ENCODE peak calls at places on chromosomes 3 and 15, in four cellular contexts. G, K, N and Q are unnamed samples.

GRCh38 chr3:10198761-10199688 is 34.3 kb downstream of the IRAK2 start:
- DNase-seq in G (peak), K (no peak), N (peak), Q (no peak)

GRCh38 chr3:126208182-126208581 is 27.8 kb upstream of the ALDH1L1 start:
- DNase-seq in G (no peak), K (no peak), N (no peak), Q (no peak)

GRCh38 chr3:98763076-98763475 is at the start of gene ST3GAL6:
- DNase-seq in G (peak), K (no peak), N (no peak), Q (no peak)

GRCh38 chr15:44490628-44491027 is 46.3 kb upstream of the EIF3J start:
- DNase-seq in G (no peak), K (no peak), N (no peak), Q (no peak)

GRCh38 chr3:37543692-37544091 is 318.0 kb upstream of the CTDSPL start:
- DNase-seq in G (no peak), K (no peak), N (peak), Q (no peak)

GRCh38 chr15:77869021-77869895 is 208.3 kb downstream of the TBC1D2B start:
- DNase-seq in G (no peak), K (peak), N (no peak), Q (no peak)

GRCh38 chr3:196454935-196455334 is 22.7 kb upstream of the UBXN7 start:
- DNase-seq in G (no peak), K (no peak), N (no peak), Q (no peak)

GRCh38 chr3:71219744-71220638 is 363.5 kb downstream of the FOXP1 start:
- DNase-seq in G (no peak), K (no peak), N (no peak), Q (no peak)

GRCh38 chr15:67334973-67335372 is 80.4 kb downstream of the IQCH start:
- DNase-seq in G (no peak), K (no peak), N (no peak), Q (no peak)

GRCh38 chr3:30933478-30934207 is 39.2 kb upstream of the GADL1 start:
- DNase-seq in G (no peak), K (no peak), N (no peak), Q (no peak)

GRCh38 chr3:98027084-98027445 is 8.1 kb downstream of the GABRR3 start:
- DNase-seq in G (no peak), K (no peak), N (no peak), Q (no peak)

GRCh38 chr3:193465992-193466618 is 87.6 kb upstream of the ATP13A5 start:
- DNase-seq in G (no peak), K (no peak), N (no peak), Q (no peak)